ENCODE peak calls at places on chromosome 14, in five cellular contexts. X is HCT116, V is breast epithelium, W is stomach, Q is sigmoid colon. H is an unnamed sample.

GRCh38 chr14:31286456-31287293 is 79.1 kb upstream of the HECTD1 start:
- DNase-seq in W (no peak), V (no peak), Q (no peak), X (peak; percentile 50), H (no peak)

GRCh38 chr14:90489916-90490726 is 93.3 kb downstream of the CALM1 start:
- DNase-seq in V (no peak), Q (no peak), X (no peak), W (no peak), H (no peak)

GRCh38 chr14:90677484-90678045 is 138.7 kb downstream of the TTC7B start:
- DNase-seq in V (no peak), W (no peak), X (no peak), Q (no peak), H (no peak)

GRCh38 chr14:82778008-82778407 is 1244.4 kb upstream of the SEL1L start:
- DNase-seq in Q (no peak), V (no peak), W (no peak), X (no peak), H (no peak)

GRCh38 chr14:53412819-53413664 is 259.9 kb upstream of the DDHD1 start:
- DNase-seq in X (no peak), V (no peak), Q (no peak), W (no peak), H (no peak)

GRCh38 chr14:58104808-58105207 is 47.2 kb downstream of the ARMH4 start:
- DNase-seq in W (no peak), X (no peak), V (no peak), Q (no peak), H (no peak)

GRCh38 chr14:106228541-106229158 is 702.3 kb downstream of the TMEM121 start:
- DNase-seq in V (no peak), W (no peak), X (no peak), Q (no peak), H (no peak)

GRCh38 chr14:96639550-96639949 is 137.4 kb downstream of the PAPOLA start:
- DNase-seq in W (peak; percentile 23), V (no peak), Q (no peak), X (no peak), H (no peak)

GRCh38 chr14:91289464-91289863 is 45.0 kb upstream of the GPR68 start:
- DNase-seq in Q (no peak), X (no peak), V (no peak), W (no peak), H (no peak)

GRCh38 chr14:65928995-65929394 is 516.5 kb downstream of the FUT8 start:
- DNase-seq in Q (no peak), V (no peak), W (no peak), X (no peak), H (no peak)

GRCh38 chr14:97580923-97581495 is 783.8 kb downstream of the VRK1 start:
- DNase-seq in V (no peak), X (no peak), W (no peak), Q (no peak), H (no peak)

GRCh38 chr14:29521526-29522137 is 406.0 kb downstream of the PRKD1 start:
- DNase-seq in W (no peak), X (no peak), Q (no peak), V (no peak), H (no peak)

GRCh38 chr14:38257500-38257899 is 1.6 kb upstream of the CLEC14A start:
- DNase-seq in Q (no peak), W (no peak), X (no peak), V (no peak), H (no peak)

GRCh38 chr14:52031781-52032180 is 37.1 kb downstream of the NID2 start:
- DNase-seq in Q (no peak), V (no peak), W (no peak), X (no peak), H (no peak)

GRCh38 chr14:65927871-65928270 is 515.3 kb downstream of the FUT8 start:
- DNase-seq in V (no peak), W (peak; percentile 47), X (no peak), Q (no peak), H (peak; percentile 39)

GRCh38 chr14:41607119-41607785 is 576 bp downstream of the LRFN5 start:
- DNase-seq in Q (no peak), W (no peak), X (no peak), V (no peak), H (peak; percentile 39)

GRCh38 chr14:21093769-21094681 is 4.4 kb downstream of the ZNF219 start:
- DNase-seq in V (no peak), W (no peak), Q (no peak), X (no peak), H (no peak)

GRCh38 chr14:22533739-22534359 is 55.2 kb downstream of the DAD1 start:
- DNase-seq in V (no peak), Q (no peak), X (no peak), W (no peak), H (no peak)

GRCh38 chr14:67268456-67269115 is 27.4 kb downstream of the PALS1 start:
- DNase-seq in Q (no peak), V (no peak), W (no peak), X (no peak), H (no peak)

GRCh38 chr14:21063479-21063878 is 5.9 kb downstream of the RNASE8 start:
- DNase-seq in X (no peak), V (no peak), Q (no peak), W (no peak), H (no peak)

GRCh38 chr14:31457665-31458659 is 656 bp upstream of the DTD2 start:
- DNase-seq in X (no peak), W (no peak), V (no peak), Q (no peak), H (no peak)

GRCh38 chr14:48575772-48576171 is 900.4 kb upstream of the MDGA2 start:
- DNase-seq in W (no peak), Q (no peak), V (no peak), X (no peak), H (no peak)

GRCh38 chr14:69620211-69620611 is 8.8 kb downstream of the SUSD6 start:
- DNase-seq in W (no peak), V (no peak), Q (no peak), X (no peak), H (no peak)

GRCh38 chr14:22715186-22715812 is 51.2 kb upstream of the OXA1L start:
- DNase-seq in W (no peak), Q (no peak), X (no peak), V (no peak), H (no peak)

GRCh38 chr14:79483989-79484388 is 727.3 kb downstream of the DIO2 start:
- DNase-seq in Q (no peak), W (no peak), V (no peak), X (no peak), H (no peak)

GRCh38 chr14:24938593-24938992 is 111.4 kb downstream of the STXBP6 start:
- DNase-seq in Q (no peak), V (no peak), W (no peak), X (no peak), H (no peak)

DNA sequence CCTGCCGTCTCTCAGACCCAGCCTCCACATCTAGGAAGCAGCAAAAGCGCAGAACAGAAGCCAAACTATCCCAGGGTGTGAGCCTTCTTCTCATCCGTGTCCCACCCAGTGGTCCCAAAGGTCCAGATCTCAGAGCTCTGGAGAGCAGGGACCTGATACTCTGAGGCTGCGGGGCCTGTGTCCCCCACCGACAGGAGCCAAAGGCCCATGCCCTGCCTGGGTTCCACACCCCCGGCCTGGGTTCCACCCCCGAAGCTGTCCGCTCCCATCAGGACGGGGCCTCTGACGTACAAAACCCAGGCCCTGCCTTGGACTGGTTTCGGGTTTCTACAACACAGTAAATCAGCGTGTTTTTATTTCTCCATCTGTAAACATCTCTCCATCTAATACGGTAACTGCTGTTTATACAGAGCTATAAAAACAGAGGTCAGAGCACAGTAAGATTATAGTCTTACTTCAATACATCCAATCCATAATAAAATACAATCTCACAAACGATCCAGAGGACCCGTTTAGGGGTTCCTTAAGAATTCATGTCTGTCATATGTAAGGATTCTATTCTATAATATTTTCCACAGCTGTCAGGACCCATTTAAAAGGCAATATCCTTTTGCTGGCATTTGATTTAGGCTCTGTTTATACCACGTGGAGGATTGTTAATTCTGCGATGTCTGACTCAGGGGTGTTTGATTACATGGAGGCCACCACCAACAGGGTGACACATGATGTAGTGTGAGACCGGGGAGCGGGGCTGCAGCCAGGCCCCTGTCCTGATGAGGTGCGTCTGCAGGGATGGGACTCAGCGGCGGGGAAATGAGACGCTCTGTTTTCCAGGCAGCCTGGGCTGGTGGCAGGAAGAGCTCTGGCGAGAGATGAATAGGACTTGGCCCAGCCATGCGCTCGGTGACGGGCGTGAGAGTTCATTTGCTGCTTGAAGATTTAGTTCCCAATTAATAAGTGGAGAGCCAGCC is 110.3 kb downstream of the DICER1 start:
- DNase-seq in W (peak; percentile 24), V (peak; percentile 35), Q (peak; percentile 90), X (no peak), H (peak; percentile 12)
- TF ChIP-seq POLR2AphosphoS5 in W (no peak), V (no peak), Q (peak; percentile 73), X (no peak), H (no peak)

GRCh38 chr14:56715938-56716337 is 94.3 kb downstream of the OTX2 start:
- DNase-seq in W (no peak), V (no peak), X (no peak), Q (no peak), H (no peak)
- TF ChIP-seq POLR2AphosphoS5 in W (no peak), V (no peak), X (no peak), Q (no peak), H (no peak)

DNA sequence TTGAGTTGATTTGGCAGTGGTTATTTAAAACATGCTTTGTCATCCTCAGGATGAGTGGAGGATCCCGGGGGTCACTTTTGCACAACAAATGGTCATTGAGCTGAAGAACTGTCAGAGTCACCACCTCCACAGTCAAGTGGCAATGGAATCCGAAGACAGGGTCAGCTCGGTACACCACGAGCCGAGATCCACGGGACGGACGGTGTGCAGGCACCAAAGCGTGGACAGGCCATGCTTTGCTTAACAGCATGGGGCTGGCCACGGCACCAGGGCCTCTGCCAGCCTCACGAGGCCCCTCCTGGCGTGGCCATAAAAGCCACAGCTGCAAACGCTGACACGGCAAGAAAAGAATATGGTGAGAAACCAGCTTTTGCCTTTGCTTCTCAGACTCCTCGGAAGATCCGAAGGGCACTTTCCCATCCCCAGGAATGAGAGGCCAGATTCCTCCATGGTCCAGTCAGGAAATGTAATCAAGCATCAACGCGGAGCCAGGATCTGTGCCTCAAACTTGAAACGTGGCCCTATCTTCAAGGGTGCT is 152.2 kb upstream of the DIO3 start:
- DNase-seq in W (no peak), X (no peak), V (no peak), Q (no peak), H (peak; percentile 56)
- TF ChIP-seq POLR2AphosphoS5 in W (no peak), X (no peak), V (no peak), Q (no peak), H (no peak)

GRCh38 chr14:61521773-61522172 is 173.5 kb upstream of the HIF1A start:
- DNase-seq in W (no peak), V (no peak), Q (no peak), X (no peak), H (no peak)

GRCh38 chr14:61524211-61524806 is 171.0 kb upstream of the HIF1A start:
- DNase-seq in Q (no peak), W (no peak), V (no peak), X (peak; percentile 71), H (peak; percentile 65)

GRCh38 chr14:61525293-61526011 is 169.9 kb upstream of the HIF1A start:
- DNase-seq in X (peak; percentile 97), V (peak; percentile 86), Q (peak; percentile 83), W (peak; percentile 58), H (peak; percentile 93)

GRCh38 chr14:61524936-61525292 is 170.4 kb upstream of the HIF1A start:
- DNase-seq in V (no peak), W (no peak), X (no peak), Q (no peak), H (no peak)

DNA sequence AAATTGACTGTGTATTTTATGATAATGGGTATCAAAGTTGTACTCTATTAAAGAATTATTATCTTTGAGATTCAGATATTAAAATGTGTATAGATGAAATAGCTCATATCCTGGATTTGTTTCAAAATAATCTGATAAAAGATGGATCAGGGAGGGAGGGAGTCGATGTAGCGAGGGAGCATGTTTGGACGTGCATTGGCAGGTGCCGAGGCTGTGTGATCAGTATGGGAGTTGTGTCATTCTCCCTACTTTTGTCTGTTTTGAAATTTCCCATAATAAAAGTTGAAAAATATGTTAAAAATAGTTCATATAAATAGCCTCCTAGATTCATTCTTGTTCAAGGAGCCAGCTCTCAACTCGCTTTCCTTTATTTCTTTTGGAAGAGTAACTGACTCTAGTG is 171.6 kb upstream of the HIF1A start:
- DNase-seq in V (no peak), W (no peak), Q (no peak), X (no peak), H (no peak)
- TF ChIP-seq POLR2AphosphoS5 in V (no peak), W (no peak), Q (no peak), X (no peak), H (no peak)